ENCODE peak calls at places on chromosomes 4 and X, in five cellular contexts. N is NCI-H1092 treated with DMSO at 0.1 percent for 48 hours, U is germinal center, V is NCI-H1105, L is cerebellum. O is an unnamed sample.

GRCh38 chr4:2385450-2386020 is 32.9 kb downstream of the ZFYVE28 start:
- DNase-seq in N (no peak), U (no peak), V (no peak), L (no peak), O (no peak)

GRCh38 chr4:47488706-47489105 is 3.6 kb downstream of the ATP10D start:
- DNase-seq in N (no peak), U (no peak), V (no peak), L (no peak), O (no peak)

GRCh38 chr4:13635281-13635799 is 7.8 kb upstream of the BOD1L1 start:
- DNase-seq in N (no peak), U (no peak), V (no peak), L (no peak), O (no peak)

GRCh38 chrX:123860983-123861382 is 1.1 kb downstream of the XIAP start:
- DNase-seq in N (peak), U (no peak), V (peak), L (no peak), O (no peak)

GRCh38 chr4:187613089-187613839 is 382.3 kb upstream of the ZFP42 start:
- DNase-seq in N (no peak), U (no peak), V (no peak), L (no peak), O (no peak)

GRCh38 chrX:150870059-150870458 is 28.4 kb downstream of the CD99L2 start:
- DNase-seq in N (no peak), U (no peak), V (no peak), L (no peak), O (no peak)

GRCh38 chr4:176818531-176818930 is 25.8 kb upstream of the VEGFC start:
- DNase-seq in N (no peak), U (no peak), V (no peak), L (no peak), O (no peak)

GRCh38 chr4:31620476-31620875 is 900.3 kb downstream of the PCDH7 start:
- DNase-seq in N (no peak), U (no peak), V (no peak), L (no peak), O (no peak)

GRCh38 chr4:15912236-15912635 is 26.3 kb downstream of the FGFBP1 start:
- DNase-seq in N (no peak), U (no peak), V (no peak), L (no peak), O (no peak)

GRCh38 chrX:104618106-104618895 is 52.3 kb downstream of the IL1RAPL2 start:
- DNase-seq in N (no peak), U (no peak), V (no peak), L (no peak), O (no peak)

GRCh38 chrX:154738013-154738738 is 12.7 kb downstream of the GAB3 start:
- DNase-seq in N (no peak), U (no peak), V (no peak), L (no peak), O (no peak)

GRCh38 chrX:46574337-46574940 is 874 bp downstream of the CHST7 start:
- DNase-seq in N (no peak), U (peak), V (no peak), L (no peak), O (peak)

GRCh38 chrX:10971176-10971575 is 140.0 kb upstream of the HCCS start:
- DNase-seq in N (no peak), U (no peak), V (no peak), L (no peak), O (no peak)

GRCh38 chrX:130416785-130417184 is 15.0 kb downstream of the RBMX2 start:
- DNase-seq in N (no peak), U (no peak), V (no peak), L (no peak), O (no peak)

GRCh38 chrX:11934089-11934488 is 176.1 kb downstream of the MSL3 start:
- DNase-seq in N (no peak), U (no peak), V (no peak), L (no peak), O (no peak)